ENCODE peak calls at places on chromosome 15, in seven cellular contexts. L is NCI-H1105; B is activated CD4-positive, alpha-beta T cell treated with anti-CD3 and anti-CD28 coated beads for 48 hours; D is upper lobe of left lung; I is AG09319; V is activated naive CD8-positive, alpha-beta T cell treated with anti-CD3 and anti-CD28 coated beads, Interleukin-2, amount 50 U/mL, for 24 hours; Y is upper lobe of right lung. X is an unnamed sample.

GRCh38 chr15:70437882-70438331 is 325.5 kb downstream of the UACA start:
- DNase-seq in I (no peak), L (no peak), Y (no peak), V (no peak), D (no peak), B (no peak), X (no peak)

GRCh38 chr15:57784081-57784488 is 77.6 kb downstream of the POLR2M start:
- DNase-seq in I (peak), L (no peak), Y (no peak), V (no peak), D (no peak), B (no peak), X (peak)

GRCh38 chr15:67133738-67134576 is 68.6 kb downstream of the SMAD3 start:
- DNase-seq in I (no peak), V (peak), D (no peak), B (peak), Y (no peak), L (no peak), X (no peak)

GRCh38 chr15:58276924-58277323 is 138.7 kb downstream of the AQP9 start:
- DNase-seq in L (no peak), D (no peak), V (no peak), I (no peak), Y (no peak), B (no peak), X (no peak)

GRCh38 chr15:85825719-85826118 is 31.0 kb upstream of the KLHL25 start:
- DNase-seq in I (no peak), D (no peak), Y (no peak), V (no peak), L (no peak), B (no peak), X (no peak)

GRCh38 chr15:67880651-67881182 is 40.9 kb upstream of the RNU6-1 start:
- DNase-seq in V (no peak), I (no peak), D (no peak), B (no peak), Y (no peak), L (peak), X (no peak)

GRCh38 chr15:66069751-66070150 is 183.8 kb downstream of the MEGF11 start:
- DNase-seq in V (no peak), Y (no peak), B (no peak), L (no peak), D (no peak), I (no peak), X (no peak)

GRCh38 chr15:74461847-74462511 is 1.0 kb upstream of the UBL7 start:
- DNase-seq in I (no peak), L (no peak), V (no peak), Y (no peak), D (no peak), B (no peak), X (no peak)

GRCh38 chr15:39451121-39451698 is 129.7 kb upstream of the THBS1 start:
- DNase-seq in V (no peak), D (no peak), L (no peak), I (no peak), Y (no peak), B (no peak), X (no peak)

GRCh38 chr15:71202712-71203111 is 87.4 kb downstream of the THSD4 start:
- DNase-seq in I (no peak), D (no peak), V (no peak), Y (no peak), B (no peak), L (peak), X (no peak)